ENCODE peak calls at places on chromosomes 11 and 22, in five cellular contexts. H is CD8-positive, alpha-beta T cell; X is PC-3; I is mucosa of descending colon; W is bronchial epithelial cell. J is an unnamed sample.

GRCh38 chr11:15764948-15765347 is 591.4 kb downstream of the SOX6 start:
- DNase-seq in H (no peak), X (no peak), I (peak; percentile 56), W (peak; percentile 71), J (no peak)

GRCh38 chr11:102807921-102808320 is 10.0 kb upstream of the MMP1 start:
- DNase-seq in H (no peak), X (peak; percentile 32), I (no peak), W (no peak), J (no peak)

GRCh38 chr11:99260696-99261095 is 239.9 kb downstream of the CNTN5 start:
- DNase-seq in H (no peak), X (peak; percentile 10), I (no peak), W (no peak), J (no peak)

GRCh38 chr11:21893468-21893867 is 299.4 kb upstream of the ANO5 start:
- DNase-seq in H (no peak), X (no peak), I (no peak), W (no peak), J (no peak)

GRCh38 chr22:28282346-28282745 is 363.3 kb upstream of the PITPNB start:
- DNase-seq in H (no peak), X (no peak), I (no peak), W (no peak), J (peak; percentile 10)

GRCh38 chr11:74325649-74326645 is 14.5 kb upstream of the P4HA3 start:
- DNase-seq in H (no peak), X (no peak), I (peak; percentile 66), W (no peak), J (peak; percentile 74)

GRCh38 chr22:36332623-36333331 is 55.0 kb downstream of the MYH9 start:
- DNase-seq in H (peak; percentile 63), X (peak; percentile 89), I (peak; percentile 52), W (peak; percentile 96), J (no peak)

GRCh38 chr11:45041556-45041955 is 90.9 kb upstream of the TP53I11 start:
- DNase-seq in H (no peak), X (no peak), I (no peak), W (no peak), J (no peak)

GRCh38 chr22:38751422-38752346 is 4.1 kb downstream of the SUN2 start:
- DNase-seq in H (peak; percentile 86), X (no peak), I (peak; percentile 68), W (peak; percentile 50), J (no peak)

GRCh38 chr11:119990306-119991021 is 147.4 kb downstream of the TRIM29 start:
- DNase-seq in H (no peak), X (no peak), I (peak; percentile 10), W (no peak), J (no peak)

GRCh38 chr11:109695696-109696095 is 273.7 kb downstream of the C11orf87 start:
- DNase-seq in H (no peak), X (no peak), I (no peak), W (peak; percentile 83), J (no peak)

GRCh38 chr11:71334191-71334590 is 81.8 kb upstream of the SHANK2 start:
- DNase-seq in H (no peak), X (no peak), I (no peak), W (no peak), J (no peak)

GRCh38 chr11:116482716-116483115 is 290.1 kb downstream of the BUD13 start:
- DNase-seq in H (no peak), X (no peak), I (no peak), W (no peak), J (no peak)

GRCh38 chr11:122617926-122618325 is 37.6 kb upstream of the UBASH3B start:
- DNase-seq in H (no peak), X (no peak), I (no peak), W (no peak), J (no peak)

GRCh38 chr11:119361056-119361787 is 14.7 kb upstream of the MFRP start:
- DNase-seq in H (no peak), X (peak; percentile 97), I (no peak), W (peak; percentile 98), J (no peak)

GRCh38 chr11:130912552-130912951 is 3.7 kb downstream of the SNX19 start:
- DNase-seq in H (no peak), X (no peak), I (no peak), W (no peak), J (no peak)

GRCh38 chr11:11425806-11426205 is 72.8 kb upstream of the CSNK2A3 start:
- DNase-seq in H (no peak), X (no peak), I (no peak), W (no peak), J (no peak)

GRCh38 chr11:11426226-11426915 is 73.3 kb upstream of the CSNK2A3 start:
- DNase-seq in H (no peak), X (peak; percentile 27), I (no peak), W (peak; percentile 48), J (no peak)

GRCh38 chr11:11422291-11423128 is 69.5 kb upstream of the CSNK2A3 start:
- DNase-seq in H (no peak), X (peak; percentile 38), I (no peak), W (peak; percentile 96), J (no peak)

GRCh38 chr11:11427185-11427944 is 74.3 kb upstream of the CSNK2A3 start:
- DNase-seq in H (no peak), X (no peak), I (no peak), W (no peak), J (no peak)

DNA sequence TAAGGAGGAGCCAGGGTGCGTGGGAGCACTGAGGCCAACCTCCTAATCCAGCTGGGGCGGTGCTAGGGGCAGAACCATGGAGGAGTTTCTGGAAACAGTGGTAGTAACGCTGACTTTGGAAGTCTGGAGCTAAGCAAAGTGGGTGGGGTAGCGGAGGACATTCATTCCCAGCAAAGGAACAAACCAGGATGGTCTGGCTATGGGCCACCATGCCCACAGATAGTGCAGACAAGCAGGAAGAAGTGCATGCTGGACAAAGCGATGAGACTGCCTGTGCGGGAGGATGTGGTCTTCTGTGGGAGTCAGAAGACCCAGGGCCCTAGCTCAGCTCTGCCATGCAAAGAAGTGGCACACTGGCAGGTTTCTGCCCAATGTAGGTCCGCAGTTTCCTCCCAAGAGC is 71.6 kb upstream of the CSNK2A3 start:
- DNase-seq in H (no peak), X (no peak), I (no peak), W (no peak), J (no peak)
- H3K4me3 ChIP-seq in H (no peak overlapping the region), X (no peak overlapping the region), I (no peak overlapping the region), W (no peak overlapping the region), J (no peak overlapping the region)

DNA sequence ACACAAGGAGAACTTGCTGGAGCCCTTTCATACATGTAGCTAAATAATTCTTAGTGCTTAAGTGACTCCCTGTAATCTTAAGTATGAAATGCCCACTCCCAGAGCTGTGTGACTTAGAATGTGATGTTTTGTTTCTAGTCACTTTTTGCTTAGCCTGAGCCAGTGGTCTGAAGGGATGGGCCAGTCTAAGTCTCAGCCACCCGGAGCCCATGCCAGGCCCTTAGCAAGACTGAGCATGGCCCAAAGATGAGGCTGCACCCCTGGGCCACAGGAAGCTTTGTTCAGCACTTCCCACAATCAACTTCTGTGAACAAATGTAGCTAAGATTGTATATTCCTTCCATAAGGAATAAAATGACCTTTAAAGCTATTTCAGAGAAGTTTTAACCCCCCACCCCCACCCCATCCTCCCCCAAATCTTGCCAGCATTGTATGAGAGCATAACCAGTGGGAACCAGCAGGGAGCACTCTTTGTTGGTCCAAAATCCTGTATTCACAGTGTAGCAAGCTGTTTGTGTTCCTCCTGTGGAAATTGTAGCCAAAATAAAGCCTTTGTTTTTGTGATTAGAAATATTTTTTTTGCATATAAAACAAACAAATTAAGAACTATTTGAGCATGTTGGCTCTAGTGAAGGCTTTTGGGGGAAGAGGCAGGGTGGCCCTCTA is 73.8 kb upstream of the GAL start:
- DNase-seq in H (no peak), X (no peak), I (no peak), W (no peak), J (no peak)
- TF ChIP-seq CTCF in H (no peak), X (peak; percentile 54), I (no peak), W (peak; percentile 11), J (peak; percentile 36)

DNA sequence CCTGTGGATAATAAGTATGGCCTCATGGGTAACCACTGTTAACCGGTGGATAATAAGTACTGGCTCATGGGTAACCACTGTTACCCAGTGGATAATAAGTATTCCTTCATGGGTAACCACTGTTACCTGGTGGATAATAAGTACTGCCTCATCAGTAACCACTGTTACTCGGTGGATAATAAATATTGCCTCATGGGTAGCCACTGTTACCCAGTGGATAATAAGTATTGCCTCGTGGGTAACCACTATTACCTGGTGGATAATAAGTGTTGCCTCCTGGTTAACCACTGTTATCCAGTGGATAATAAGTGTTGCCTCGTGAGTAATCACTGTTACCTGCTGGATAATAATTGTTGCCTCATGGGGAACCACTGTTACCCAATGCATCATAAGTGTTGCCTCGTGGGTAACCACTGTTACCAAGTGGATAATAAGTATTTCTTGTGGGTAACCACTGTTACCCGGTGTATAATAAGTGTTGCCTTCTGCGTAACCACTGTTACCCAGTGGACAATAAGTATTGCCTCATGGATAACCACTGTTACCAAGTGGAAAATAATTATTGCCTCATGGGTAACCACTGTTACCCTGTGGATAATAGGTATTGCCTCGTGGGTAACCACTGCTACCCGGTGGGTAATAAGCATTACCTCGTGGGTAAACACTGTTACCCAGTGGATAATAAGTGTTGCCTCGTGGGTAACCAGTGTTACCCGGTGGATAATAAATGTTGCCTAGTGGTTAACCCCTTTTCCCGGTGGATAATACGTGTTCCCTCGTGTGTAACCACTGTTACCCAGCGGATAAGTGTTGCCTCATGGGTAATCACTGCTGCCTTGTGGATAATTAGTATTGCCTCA is 26.6 kb upstream of the NXPE4 start:
- DNase-seq in H (no peak), X (no peak), I (no peak), W (no peak), J (no peak)
- H3K4me3 ChIP-seq in H (no peak overlapping the region), X (no peak overlapping the region), I (no peak overlapping the region), W (no peak overlapping the region), J (no peak overlapping the region)

GRCh38 chr11:35717043-35717442 is 54.5 kb downstream of the TRIM44 start:
- DNase-seq in H (no peak), X (peak; percentile 11), I (no peak), W (peak; percentile 3), J (no peak)
- TF ChIP-seq CTCF in H (no peak), X (peak; percentile 46), I (no peak), W (no peak), J (no peak)

GRCh38 chr11:12414641-12415040 is 37.3 kb downstream of the PARVA start:
- DNase-seq in H (no peak), X (no peak), I (no peak), W (no peak), J (no peak)

GRCh38 chr11:12418019-12418611 is 40.7 kb downstream of the PARVA start:
- DNase-seq in H (no peak), X (no peak), I (no peak), W (no peak), J (no peak)

GRCh38 chr11:12413141-12414055 is 36.0 kb downstream of the PARVA start:
- DNase-seq in H (no peak), X (no peak), I (no peak), W (no peak), J (no peak)

GRCh38 chr11:12415567-12415966 is 38.2 kb downstream of the PARVA start:
- DNase-seq in H (no peak), X (no peak), I (no peak), W (no peak), J (no peak)

DNA sequence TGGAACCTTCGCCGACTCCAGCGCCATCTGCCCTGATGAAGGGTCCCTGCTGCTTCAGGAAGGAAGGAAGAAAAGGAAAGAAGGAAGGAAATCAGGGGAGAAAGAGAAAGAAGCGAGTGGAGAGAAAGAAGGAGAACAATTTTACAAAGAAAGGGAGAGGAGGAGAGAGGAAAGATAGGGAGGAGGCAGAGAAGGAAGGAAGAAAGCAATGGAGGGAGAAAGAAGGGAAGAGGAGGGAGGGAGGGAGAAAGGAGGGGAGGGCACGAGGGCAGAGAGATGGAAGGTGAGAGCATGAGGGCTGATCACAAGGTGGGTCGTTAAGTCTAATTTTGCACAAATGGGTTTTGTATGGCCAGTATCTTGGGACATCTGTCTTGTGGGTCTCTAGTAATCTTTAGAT is 39.2 kb downstream of the PARVA start:
- DNase-seq in H (no peak), X (no peak), I (no peak), W (no peak), J (no peak)
- H3K4me3 ChIP-seq in H (no peak overlapping the region), X (no peak overlapping the region), I (no peak overlapping the region), W (no peak overlapping the region), J (no peak overlapping the region)